ENCODE peak calls at places on chromosome 6, in five cellular contexts. A, Q, N, E and V are unnamed samples.

GRCh38 chr6:11938285-11938890 is 73.7 kb upstream of the HIVEP1 start:
- DNase-seq in A (no peak), Q (peak; percentile 90), N (no peak), E (no peak), V (no peak)

GRCh38 chr6:14459315-14459714 is 341.7 kb downstream of the CD83 start:
- DNase-seq in A (no peak), Q (no peak), N (no peak), E (no peak), V (no peak)

GRCh38 chr6:48426636-48427035 is 315.6 kb upstream of the PTCHD4 start:
- DNase-seq in A (no peak), Q (no peak), N (no peak), E (no peak), V (no peak)

GRCh38 chr6:2387445-2387844 is 142.0 kb upstream of the GMDS start:
- DNase-seq in A (no peak), Q (no peak), N (no peak), E (no peak), V (no peak)

GRCh38 chr6:10838794-10839333 is 525 bp upstream of the MAK start:
- DNase-seq in A (no peak), Q (no peak), N (peak; percentile 85), E (no peak), V (no peak)

GRCh38 chr6:1222426-1223311 is 89.2 kb upstream of the FOXQ1 start:
- DNase-seq in A (no peak), Q (no peak), N (no peak), E (no peak), V (no peak)

GRCh38 chr6:136657629-136658028 is 107.4 kb upstream of the MAP7 start:
- DNase-seq in A (no peak), Q (no peak), N (no peak), E (no peak), V (no peak)

GRCh38 chr6:106973018-106973840 is 1.3 kb downstream of the CD24 start:
- DNase-seq in A (no peak), Q (no peak), N (no peak), E (no peak), V (peak; percentile 79)

GRCh38 chr6:148307400-148307799 is 35.2 kb upstream of the SASH1 start:
- DNase-seq in A (no peak), Q (no peak), N (no peak), E (no peak), V (no peak)

GRCh38 chr6:47701374-47701773 is 3.0 kb downstream of the ADGRF4 start:
- DNase-seq in A (no peak), Q (no peak), N (peak; percentile 35), E (no peak), V (no peak)

GRCh38 chr6:79821859-79822258 is 125.5 kb downstream of the ELOVL4 start:
- DNase-seq in A (no peak), Q (no peak), N (no peak), E (no peak), V (no peak)

GRCh38 chr6:35317483-35318199 is 20.0 kb downstream of the DEF6 start:
- DNase-seq in A (no peak), Q (no peak), N (no peak), E (no peak), V (no peak)

GRCh38 chr6:44801188-44801587 is 413.7 kb downstream of the CDC5L start:
- DNase-seq in A (no peak), Q (no peak), N (no peak), E (no peak), V (no peak)

GRCh38 chr6:81766482-81767069 is 14.1 kb upstream of the TENT5A start:
- DNase-seq in A (peak; percentile 78), Q (no peak), N (no peak), E (no peak), V (no peak)
- TF ChIP-seq EP300 in A (no peak), Q (no peak), N (no peak), E (no peak), V (no peak)

GRCh38 chr6:127496471-127496870 is 22.7 kb downstream of the MTCL3 start:
- DNase-seq in A (no peak), Q (no peak), N (no peak), E (no peak), V (no peak)

GRCh38 chr6:127489248-127489647 is 29.9 kb downstream of the MTCL3 start:
- DNase-seq in A (no peak), Q (no peak), N (no peak), E (no peak), V (no peak)

DNA sequence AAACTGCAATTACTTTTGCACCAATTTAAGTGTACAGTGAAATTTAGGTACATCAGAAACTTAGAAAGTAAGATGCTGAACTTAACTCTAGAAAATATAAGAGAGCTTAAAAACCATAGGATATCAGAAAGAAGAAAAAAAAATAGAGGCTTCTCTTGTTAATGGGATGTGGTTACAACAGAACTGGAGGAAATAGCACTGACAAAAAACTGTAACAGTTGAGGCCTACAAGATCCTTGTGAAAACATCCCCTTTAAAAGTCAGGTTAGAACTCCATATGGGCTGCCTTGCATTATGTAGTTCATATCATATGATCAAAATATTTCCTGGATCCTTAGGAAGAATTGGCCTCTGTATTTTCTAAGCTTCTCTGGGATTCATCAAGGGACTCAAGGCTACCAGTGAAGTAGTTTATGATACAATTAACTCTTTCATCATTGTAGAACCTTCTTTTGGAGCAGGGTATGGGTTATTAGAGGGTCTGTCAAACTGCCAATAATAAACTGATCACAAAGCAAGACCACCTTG is 24.8 kb downstream of the MTCL3 start:
- DNase-seq in A (no peak), Q (no peak), N (no peak), E (no peak), V (no peak)
- TF ChIP-seq GABPA in A (no peak), Q (no peak), N (no peak), E (no peak), V (no peak)

DNA sequence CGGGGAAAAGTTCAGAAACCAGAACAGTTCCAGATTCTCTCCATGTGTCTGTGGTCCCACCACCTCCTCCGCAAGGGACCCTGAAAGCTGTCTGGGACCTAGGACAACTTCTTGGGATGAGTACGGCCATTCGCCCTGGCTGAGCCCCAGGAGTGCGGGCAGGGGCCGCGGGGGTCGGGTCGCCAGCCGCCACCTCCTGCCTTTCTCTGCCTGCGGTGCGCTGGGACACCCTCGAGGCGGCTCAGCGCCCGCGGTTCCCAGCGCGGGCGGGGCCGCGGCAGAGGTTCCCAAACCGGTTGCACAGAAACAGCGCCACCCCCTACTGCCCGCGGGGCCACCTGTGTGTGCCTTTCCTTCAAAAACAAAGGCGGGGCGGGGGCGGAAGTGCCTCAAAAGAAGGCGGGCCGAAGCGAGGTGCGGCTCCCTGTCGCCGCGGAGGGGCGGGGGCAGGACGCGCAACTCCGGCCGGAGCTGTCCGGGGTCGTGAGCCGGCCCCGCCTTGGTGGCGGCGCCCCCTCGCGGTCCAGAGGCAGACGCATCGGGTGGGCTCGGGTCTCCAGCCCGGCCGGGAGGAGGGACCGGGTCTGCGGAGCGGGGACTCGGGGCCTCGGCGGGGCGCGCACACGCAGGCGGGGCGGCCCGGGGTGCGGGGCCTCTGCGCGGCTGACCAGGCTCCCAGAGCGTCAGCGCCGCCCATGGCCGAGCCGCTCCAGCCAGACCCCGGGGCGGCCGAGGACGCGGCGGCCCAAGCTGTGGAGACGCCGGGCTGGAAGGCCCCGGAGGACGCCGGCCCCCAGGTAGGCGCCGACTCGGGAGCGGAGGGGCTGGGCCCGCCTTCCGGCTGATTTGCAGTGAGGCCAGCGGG is at the start of gene HEBP2:
- DNase-seq in A (peak; percentile 96), Q (peak; percentile 98), N (peak; percentile 65), E (peak; percentile 97), V (peak; percentile 96)
- TF ChIP-seq EP300 in A (no peak), Q (peak; percentile 45), N (no peak), E (peak; percentile 25), V (no peak)

GRCh38 chr6:25302156-25302555 is 23.0 kb downstream of the CARMIL1 start:
- DNase-seq in A (no peak), Q (no peak), N (no peak), E (no peak), V (no peak)

GRCh38 chr6:25303234-25303633 is 24.1 kb downstream of the CARMIL1 start:
- DNase-seq in A (no peak), Q (no peak), N (no peak), E (no peak), V (no peak)

GRCh38 chr6:25301358-25301757 is 22.2 kb downstream of the CARMIL1 start:
- DNase-seq in A (no peak), Q (no peak), N (no peak), E (no peak), V (no peak)

GRCh38 chr6:25306379-25306778 is 27.2 kb downstream of the CARMIL1 start:
- DNase-seq in A (no peak), Q (no peak), N (no peak), E (no peak), V (no peak)

GRCh38 chr6:25302677-25303128 is 23.5 kb downstream of the CARMIL1 start:
- DNase-seq in A (no peak), Q (no peak), N (no peak), E (no peak), V (no peak)
- TF ChIP-seq GABPA in A (no peak), Q (no peak), N (no peak), E (no peak), V (no peak)

GRCh38 chr6:118799826-118800225 is 94.1 kb upstream of the ASF1A start:
- DNase-seq in A (no peak), Q (no peak), N (no peak), E (no peak), V (no peak)

GRCh38 chr6:118801257-118801656 is 92.7 kb upstream of the ASF1A start:
- DNase-seq in A (no peak), Q (no peak), N (no peak), E (no peak), V (no peak)

GRCh38 chr6:118804091-118804490 is 89.9 kb upstream of the ASF1A start:
- DNase-seq in A (no peak), Q (no peak), N (no peak), E (no peak), V (no peak)

DNA sequence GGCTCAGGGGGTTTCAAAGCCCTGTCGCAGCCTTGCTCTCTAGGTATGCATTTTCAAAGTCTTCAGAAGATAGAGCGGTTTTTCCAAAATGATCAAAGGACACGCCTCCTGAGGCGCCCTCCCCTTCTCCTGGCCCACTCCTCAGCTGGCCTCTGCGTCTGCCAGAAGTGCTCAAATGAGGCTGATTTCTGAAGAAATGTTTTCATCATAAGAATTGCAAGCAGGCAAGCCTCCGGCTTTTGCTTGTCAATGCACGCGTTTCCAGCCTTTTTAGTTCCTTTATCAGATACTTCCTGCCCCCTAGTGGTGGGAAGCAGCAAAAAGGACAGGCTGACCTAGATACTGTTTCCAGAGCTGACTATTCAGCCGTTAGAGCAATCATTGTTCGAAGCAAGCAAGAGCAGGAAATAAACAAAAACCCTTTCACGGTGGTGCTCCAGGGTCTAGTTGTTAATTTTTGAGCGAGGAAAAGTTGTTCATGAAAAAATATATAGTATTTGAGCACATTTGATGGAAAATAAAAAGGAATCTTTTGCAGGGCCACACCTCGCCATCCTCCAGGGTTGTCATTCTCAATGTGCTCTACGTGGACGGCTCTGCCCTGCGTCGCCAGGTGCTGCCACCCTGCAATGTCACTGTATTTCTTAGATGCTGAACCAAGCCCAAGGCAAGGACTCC is 93.4 kb upstream of the ASF1A start:
- DNase-seq in A (peak; percentile 82), Q (peak; percentile 78), N (peak; percentile 25), E (peak; percentile 81), V (peak; percentile 78)
- TF ChIP-seq EP300 in A (no peak), Q (no peak), N (no peak), E (no peak), V (no peak)